ENCODE peak calls at places on chromosomes 2 and 18, in four cellular contexts. V is NCI-H69; E is activated CD4-positive, alpha-beta T cell treated with anti-CD3 and anti-CD28 coated beads, Interleukin-2, amount 50 U/mL, for 48 hours; W is activated CD4-positive, alpha-beta memory T cell treated with anti-CD3 and anti-CD28 coated beads, Interleukin-2, amount 10 ng/mL, durations not matched to agents 7 days and 5 days. P is an unnamed sample.

GRCh38 chr2:1841903-1842791 is 97.8 kb upstream of the PXDN start:
- DNase-seq in V (no peak), W (no peak), E (no peak), P (no peak)

GRCh38 chr2:23198316-23199114 is 186.5 kb upstream of the KLHL29 start:
- DNase-seq in V (no peak), W (no peak), E (no peak), P (no peak)

GRCh38 chr2:204470178-204470620 is 75.1 kb upstream of the PARD3B start:
- DNase-seq in W (no peak), E (no peak), V (peak; percentile 4), P (no peak)

GRCh38 chr18:51531496-51531895 is 334.0 kb upstream of the MEX3C start:
- DNase-seq in V (no peak), E (no peak), W (no peak), P (no peak)

GRCh38 chr2:60581461-60582282 is 28.2 kb upstream of the BCL11A start:
- DNase-seq in W (peak; percentile 64), V (peak; percentile 71), E (peak; percentile 71), P (peak; percentile 71)

GRCh38 chr18:45954070-45954712 is 12.9 kb downstream of the EPG5 start:
- DNase-seq in V (no peak), W (no peak), E (no peak), P (no peak)

GRCh38 chr2:234291765-234292204 is 205.1 kb downstream of the ARL4C start:
- DNase-seq in W (peak; percentile 75), E (peak; percentile 39), V (peak; percentile 57), P (no peak)

GRCh38 chr18:41395695-41396094 is 559.3 kb upstream of the PIK3C3 start:
- DNase-seq in E (no peak), W (no peak), V (peak; percentile 95), P (no peak)

GRCh38 chr2:181456660-181457120 is 496 bp upstream of the ITGA4 start:
- DNase-seq in E (peak; percentile 67), W (peak; percentile 90), V (peak; percentile 47), P (peak; percentile 28)

GRCh38 chr18:79942786-79943607 is 8.5 kb downstream of the SLC66A2 start:
- DNase-seq in E (no peak), V (no peak), W (no peak), P (no peak)

GRCh38 chr2:11352781-11353537 is 8.5 kb upstream of the ROCK2 start:
- DNase-seq in E (no peak), V (no peak), W (no peak), P (no peak)